ENCODE peak calls at places on chromosomes 11 and 22, in nine cellular contexts. O, I, L, P, R, Y, U, S and J are unnamed samples.

GRCh38 chr22:35733036-35733435 is 15.4 kb downstream of the APOL5 start:
- DNase-seq in R (no peak), O (no peak), S (no peak), Y (no peak), I (no peak), U (no peak), L (no peak), P (no peak), J (no peak)

GRCh38 chr22:30857791-30858190 is 110.8 kb downstream of the MORC2 start:
- DNase-seq in O (no peak), R (no peak), P (no peak), Y (no peak), I (no peak), S (no peak), L (no peak), U (no peak), J (no peak)

GRCh38 chr22:32698926-32699619 is 102.4 kb upstream of the TIMP3 start:
- DNase-seq in I (no peak), O (no peak), L (no peak), Y (no peak), R (no peak), P (no peak), U (no peak), S (no peak), J (no peak)

GRCh38 chr11:102322560-102322959 is 5.3 kb downstream of the BIRC3 start:
- DNase-seq in O (no peak), R (no peak), I (no peak), Y (no peak), U (no peak), S (no peak), L (peak; percentile 39), P (no peak), J (no peak)

GRCh38 chr11:8839957-8840945 is 70.7 kb upstream of the AKIP1 start:
- DNase-seq in O (peak; percentile 15), Y (peak; percentile 45), S (peak; percentile 47), I (peak; percentile 23), P (no peak), L (no peak), R (no peak), U (no peak), J (no peak)

GRCh38 chr11:134481135-134481534 is 69.1 kb upstream of the B3GAT1 start:
- DNase-seq in Y (no peak), P (no peak), O (no peak), I (no peak), U (no peak), L (no peak), R (no peak), S (no peak), J (no peak)

GRCh38 chr11:62665630-62666258 is 632 bp downstream of the CSKMT start:
- DNase-seq in U (no peak), I (peak; percentile 54), Y (no peak), R (peak; percentile 62), O (peak; percentile 73), S (peak; percentile 78), L (peak; percentile 47), P (no peak), J (peak; percentile 10)

GRCh38 chr11:117613521-117613920 is 183.5 kb downstream of the DSCAML1 start:
- DNase-seq in P (no peak), R (no peak), U (no peak), L (no peak), O (no peak), Y (no peak), I (no peak), S (no peak), J (no peak)

GRCh38 chr11:126352934-126353801 is 2.3 kb upstream of the ST3GAL4 start:
- DNase-seq in L (peak; percentile 16), I (peak; percentile 41), S (peak; percentile 57), R (no peak), O (peak; percentile 55), U (no peak), Y (no peak), P (no peak), J (peak; percentile 78)

GRCh38 chr11:117535870-117536411 is 208.3 kb downstream of the CEP164 start:
- DNase-seq in S (no peak), I (no peak), R (no peak), O (no peak), L (no peak), P (no peak), Y (peak; percentile 81), U (peak; percentile 39), J (no peak)

GRCh38 chr11:95147364-95147905 is 57.8 kb downstream of the ENDOD1 start:
- DNase-seq in P (peak; percentile 34), I (no peak), L (peak; percentile 61), R (peak; percentile 85), Y (peak; percentile 27), O (no peak), S (peak; percentile 96), U (no peak), J (peak; percentile 71)

GRCh38 chr11:96122601-96123044 is 198.7 kb upstream of the MTMR2 start:
- DNase-seq in I (no peak), L (no peak), Y (no peak), S (no peak), U (no peak), P (no peak), O (no peak), R (no peak), J (no peak)

GRCh38 chr11:70545626-70545945 is 147.3 kb downstream of the CTTN start:
- DNase-seq in Y (no peak), R (no peak), O (no peak), P (no peak), S (no peak), L (no peak), U (no peak), I (no peak), J (no peak)

GRCh38 chr22:40345271-40345670 is 1.0 kb upstream of the ADSL start:
- DNase-seq in R (no peak), I (peak; percentile 41), S (peak; percentile 14), P (no peak), L (peak; percentile 52), U (no peak), O (peak; percentile 35), Y (no peak), J (peak; percentile 36)

GRCh38 chr11:76768091-76769047 is 14.8 kb upstream of the TSKU start:
- DNase-seq in Y (peak; percentile 7), U (peak; percentile 50), I (no peak), S (peak; percentile 28), R (no peak), L (no peak), P (no peak), O (no peak), J (peak; percentile 4)

GRCh38 chr11:116680349-116681125 is 92.2 kb downstream of the BUD13 start:
- DNase-seq in O (no peak), S (no peak), L (no peak), U (no peak), Y (no peak), P (no peak), I (no peak), R (no peak), J (no peak)

GRCh38 chr11:83648610-83649467 is 362.7 kb upstream of the CCDC90B start:
- DNase-seq in L (peak; percentile 27), O (no peak), R (no peak), U (no peak), P (no peak), I (no peak), S (no peak), Y (no peak), J (no peak)

GRCh38 chr22:27616033-27616432 is 185.5 kb downstream of the MN1 start:
- DNase-seq in R (no peak), U (no peak), O (no peak), L (no peak), Y (no peak), S (no peak), I (no peak), P (no peak), J (no peak)

GRCh38 chr22:46812034-46812605 is 49.7 kb downstream of the TBC1D22A start:
- DNase-seq in I (no peak), L (no peak), Y (no peak), U (no peak), O (no peak), R (no peak), P (no peak), S (no peak), J (no peak)

GRCh38 chr11:130227373-130227772 is 67.8 kb downstream of the ST14 start:
- DNase-seq in I (no peak), O (no peak), P (no peak), S (no peak), L (no peak), Y (no peak), R (no peak), U (no peak), J (no peak)

GRCh38 chr11:69491071-69492031 is 9.9 kb downstream of the LINC01488 start:
- DNase-seq in S (no peak), P (no peak), O (no peak), Y (no peak), L (no peak), R (no peak), U (no peak), I (no peak), J (no peak)

GRCh38 chr11:15711311-15711710 is 596.6 kb downstream of the INSC start:
- DNase-seq in S (no peak), O (no peak), L (no peak), R (no peak), P (no peak), U (no peak), Y (no peak), I (no peak), J (no peak)

GRCh38 chr11:133810179-133810550 is 35.1 kb downstream of the SPATA19 start:
- DNase-seq in Y (no peak), S (no peak), P (no peak), U (no peak), R (no peak), L (no peak), I (no peak), O (no peak), J (no peak)

GRCh38 chr11:9137293-9138132 is 46.1 kb upstream of the SCUBE2 start:
- DNase-seq in R (peak; percentile 77), O (peak; percentile 81), I (peak; percentile 68), S (peak; percentile 72), Y (peak; percentile 75), U (peak; percentile 76), L (peak; percentile 73), P (peak; percentile 36), J (peak; percentile 18)

GRCh38 chr11:118872403-118872821 is 11.3 kb upstream of the CXCR5 start:
- DNase-seq in R (no peak), P (no peak), U (no peak), S (no peak), O (peak; percentile 81), L (no peak), Y (no peak), I (peak; percentile 77), J (no peak)

GRCh38 chr11:75424396-75424795 is 8.6 kb downstream of the KLHL35 start:
- DNase-seq in I (no peak), L (no peak), P (no peak), U (no peak), Y (no peak), S (no peak), R (no peak), O (no peak), J (no peak)

GRCh38 chr11:76709756-76710155 is 39.2 kb upstream of the LRRC32 start:
- DNase-seq in S (no peak), P (no peak), L (no peak), O (no peak), Y (no peak), U (no peak), I (no peak), R (no peak), J (no peak)

GRCh38 chr11:76592025-76592914 is 78.3 kb downstream of the LRRC32 start:
- DNase-seq in I (no peak), Y (no peak), R (no peak), L (no peak), S (no peak), P (no peak), U (no peak), O (no peak), J (no peak)

GRCh38 chr11:106381895-106382294 is 304.4 kb downstream of the AASDHPPT start:
- DNase-seq in Y (no peak), S (no peak), U (no peak), O (no peak), L (no peak), R (no peak), P (no peak), I (no peak), J (no peak)

GRCh38 chr11:94739331-94739730 is 28.8 kb upstream of the AMOTL1 start:
- DNase-seq in P (no peak), S (no peak), O (no peak), R (no peak), L (no peak), I (no peak), U (no peak), Y (no peak), J (no peak)

GRCh38 chr11:44992181-44992582 is 41.5 kb upstream of the TP53I11 start:
- DNase-seq in P (no peak), Y (no peak), I (no peak), U (no peak), O (no peak), R (no peak), L (no peak), S (no peak), J (no peak)